ENCODE peak calls at places on chromosomes 3 and 15, in seven cellular contexts. H, M, Y, T, X, I and K are unnamed samples.

GRCh38 chr15:55372701-55373440 is 35.3 kb downstream of the CCPG1 start:
- DNase-seq in H (peak; percentile 18), M (no peak), X (no peak), T (peak; percentile 49), Y (no peak), I (no peak), K (no peak)

GRCh38 chr15:101439920-101440319 is 49.6 kb downstream of the PCSK6 start:
- DNase-seq in Y (no peak), H (no peak), T (no peak), I (no peak), X (no peak), M (no peak), K (peak; percentile 35)

GRCh38 chr3:87076951-87077350 is 86.0 kb upstream of the VGLL3 start:
- DNase-seq in M (no peak), X (no peak), I (no peak), T (no peak), Y (no peak), H (peak; percentile 91), K (peak; percentile 87)

GRCh38 chr15:63551400-63551799 is 45.8 kb upstream of the FBXL22 start:
- DNase-seq in T (no peak), X (no peak), H (peak; percentile 65), Y (no peak), I (no peak), M (no peak), K (peak; percentile 47)

GRCh38 chr15:86608461-86608860 is 528.8 kb downstream of the AGBL1 start:
- DNase-seq in T (no peak), I (no peak), Y (no peak), X (no peak), M (no peak), H (peak; percentile 25), K (no peak)

GRCh38 chr3:28291577-28291976 is 50.2 kb downstream of the CMC1 start:
- DNase-seq in Y (no peak), X (no peak), I (no peak), T (no peak), M (no peak), H (no peak), K (no peak)

GRCh38 chr3:50656417-50657195 is 18.1 kb upstream of the DOCK3 start:
- DNase-seq in M (no peak), I (no peak), X (no peak), T (no peak), Y (no peak), H (no peak), K (no peak)

GRCh38 chr3:178434206-178434805 is 101.9 kb upstream of the KCNMB2 start:
- DNase-seq in X (no peak), H (no peak), I (no peak), T (peak; percentile 34), Y (no peak), M (no peak), K (peak; percentile 30)

GRCh38 chr3:37712918-37713819 is 148.5 kb upstream of the CTDSPL start:
- DNase-seq in X (no peak), M (no peak), H (peak; percentile 36), T (no peak), I (no peak), Y (no peak), K (peak; percentile 46)

GRCh38 chr15:82829234-82829633 is 19.8 kb downstream of the WHAMM start:
- DNase-seq in Y (no peak), T (no peak), H (no peak), I (no peak), X (no peak), M (no peak), K (no peak)

GRCh38 chr3:134363381-134363755 is 10.9 kb downstream of the AMOTL2 start:
- DNase-seq in Y (no peak), X (no peak), T (no peak), M (no peak), H (no peak), I (no peak), K (no peak)

GRCh38 chr15:90020041-90020735 is 19.1 kb downstream of the ZNF710 start:
- DNase-seq in Y (no peak), H (no peak), X (no peak), T (peak; percentile 74), M (no peak), I (no peak), K (no peak)

GRCh38 chr15:60788514-60789091 is 309.7 kb upstream of the ICE2 start:
- DNase-seq in T (no peak), M (no peak), X (no peak), Y (no peak), I (no peak), H (no peak), K (no peak)

GRCh38 chr3:42490243-42490642 is 12.2 kb upstream of the VIPR1 start:
- DNase-seq in T (peak; percentile 89), X (peak; percentile 88), I (no peak), H (peak; percentile 90), M (no peak), Y (no peak), K (peak; percentile 96)

GRCh38 chr3:7241584-7242302 is 380.8 kb downstream of the GRM7 start:
- DNase-seq in M (no peak), I (no peak), Y (no peak), H (no peak), T (no peak), X (no peak), K (no peak)